ENCODE peak calls at places on chromosomes 12 and 14, in four cellular contexts. One of them, this sample, is unnamed.

GRCh38 chr14:90828642-90829487 is 12.6 kb upstream of the TTC7B start:
- DNase-seq in pancreas: no peak
- DNase-seq in upper lobe of left lung: peak; percentile 60
- DNase-seq in mucosa of descending colon: peak; percentile 21
- DNase-seq in this sample: peak; percentile 46

GRCh38 chr12:112537710-112538396 is 119.1 kb downstream of the PTPN11 start:
- DNase-seq in pancreas: no peak
- DNase-seq in upper lobe of left lung: no peak
- DNase-seq in mucosa of descending colon: no peak
- DNase-seq in this sample: peak; percentile 51

GRCh38 chr12:10717410-10717809 is 5.7 kb downstream of the YBX3 start:
- DNase-seq in pancreas: no peak
- DNase-seq in upper lobe of left lung: no peak
- DNase-seq in mucosa of descending colon: no peak
- DNase-seq in this sample: no peak

GRCh38 chr12:116918464-116918863 is 7.7 kb downstream of the FBXW8 start:
- DNase-seq in pancreas: no peak
- DNase-seq in upper lobe of left lung: no peak
- DNase-seq in mucosa of descending colon: no peak
- DNase-seq in this sample: no peak

GRCh38 chr12:71710276-71711125 is 24.6 kb downstream of the TMEM19 start:
- DNase-seq in pancreas: no peak
- DNase-seq in upper lobe of left lung: no peak
- DNase-seq in mucosa of descending colon: no peak
- DNase-seq in this sample: no peak

GRCh38 chr14:76050797-76051392 is 65.3 kb downstream of the IFT43 start:
- DNase-seq in pancreas: no peak
- DNase-seq in upper lobe of left lung: no peak
- DNase-seq in mucosa of descending colon: peak; percentile 75
- DNase-seq in this sample: no peak

GRCh38 chr12:41653386-41654110 is 465.4 kb downstream of the PDZRN4 start:
- DNase-seq in pancreas: no peak
- DNase-seq in upper lobe of left lung: no peak
- DNase-seq in mucosa of descending colon: no peak
- DNase-seq in this sample: no peak

GRCh38 chr12:5003025-5003666 is 40.5 kb upstream of the KCNA5 start:
- DNase-seq in pancreas: peak; percentile 68
- DNase-seq in upper lobe of left lung: no peak
- DNase-seq in mucosa of descending colon: peak; percentile 76
- DNase-seq in this sample: peak; percentile 61

GRCh38 chr14:64948612-64949210 is 6.2 kb upstream of the GPX2 start:
- DNase-seq in pancreas: no peak
- DNase-seq in upper lobe of left lung: no peak
- DNase-seq in mucosa of descending colon: no peak
- DNase-seq in this sample: no peak

GRCh38 chr12:31850268-31850667 is 108.9 kb upstream of the RESF1 start:
- DNase-seq in pancreas: no peak
- DNase-seq in upper lobe of left lung: no peak
- DNase-seq in mucosa of descending colon: no peak
- DNase-seq in this sample: no peak
- H3K9me3 ChIP-seq in pancreas: peaks cover 6% of the 10 kb centered on the region
- H3K9me3 ChIP-seq in upper lobe of left lung: peaks cover 22% of the 10 kb centered on the region
- H3K9me3 ChIP-seq in mucosa of descending colon: peaks cover 38% of the 10 kb centered on the region
- H3K9me3 ChIP-seq in this sample: peaks cover 31% of the 10 kb centered on the region

DNA sequence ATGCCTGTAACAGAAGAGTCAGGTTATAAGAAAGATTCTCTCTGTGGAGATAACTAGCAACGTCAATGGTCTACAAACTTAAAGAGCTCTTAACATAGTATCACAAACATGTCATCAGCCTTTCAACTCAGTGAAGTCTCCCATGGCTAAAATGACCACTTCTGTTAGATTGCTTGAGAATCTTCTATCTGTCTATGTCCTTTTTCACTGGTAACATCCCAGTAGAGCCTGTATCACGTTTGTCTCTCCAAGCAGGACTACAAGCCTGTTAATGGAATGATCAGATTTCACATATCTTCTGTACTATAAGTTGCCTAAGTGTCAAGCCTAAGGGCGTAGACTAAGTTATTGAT is 50.7 kb downstream of the SLC2A13 start:
- DNase-seq in pancreas: no peak
- DNase-seq in upper lobe of left lung: no peak
- DNase-seq in mucosa of descending colon: no peak
- DNase-seq in this sample: no peak
- H3K4me3 ChIP-seq in pancreas: no peak overlapping the region
- H3K4me3 ChIP-seq in upper lobe of left lung: no peak overlapping the region
- H3K4me3 ChIP-seq in mucosa of descending colon: no peak overlapping the region
- H3K4me3 ChIP-seq in this sample: no peak overlapping the region

GRCh38 chr12:90790747-90791146 is 164.2 kb downstream of the CCER1 start:
- DNase-seq in pancreas: no peak
- DNase-seq in upper lobe of left lung: no peak
- DNase-seq in mucosa of descending colon: no peak
- DNase-seq in this sample: no peak

GRCh38 chr12:90794212-90794611 is 160.8 kb downstream of the CCER1 start:
- DNase-seq in pancreas: no peak
- DNase-seq in upper lobe of left lung: no peak
- DNase-seq in mucosa of descending colon: no peak
- DNase-seq in this sample: no peak

DNA sequence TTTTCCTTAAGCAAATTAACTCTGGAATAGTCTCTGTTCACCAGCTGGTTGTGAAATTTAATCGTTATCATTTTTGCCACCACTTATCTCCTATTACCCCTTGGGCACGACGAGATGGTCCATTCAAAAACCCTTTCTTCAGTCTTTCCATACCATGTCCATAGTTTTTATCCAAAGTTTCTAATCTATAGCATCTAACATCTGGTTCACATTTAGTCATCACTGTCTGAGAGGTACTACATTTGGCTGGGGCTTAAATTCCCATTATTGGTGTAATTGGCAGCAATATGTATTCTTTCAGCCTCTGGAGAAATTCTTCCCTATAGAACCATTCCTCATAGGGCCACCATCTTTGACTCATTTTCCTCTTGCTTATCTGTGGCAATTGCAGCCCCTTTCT is 163.5 kb downstream of the CCER1 start:
- DNase-seq in pancreas: no peak
- DNase-seq in upper lobe of left lung: no peak
- DNase-seq in mucosa of descending colon: no peak
- DNase-seq in this sample: no peak
- H3K9me3 ChIP-seq in pancreas: no peaks in the 10 kb centered on the region
- H3K9me3 ChIP-seq in upper lobe of left lung: no peaks in the 10 kb centered on the region
- H3K9me3 ChIP-seq in mucosa of descending colon: no peaks in the 10 kb centered on the region
- H3K9me3 ChIP-seq in this sample: no peaks in the 10 kb centered on the region

GRCh38 chr14:38065101-38065762 is 142.5 kb upstream of the SSTR1 start:
- DNase-seq in pancreas: no peak
- DNase-seq in upper lobe of left lung: no peak
- DNase-seq in mucosa of descending colon: peak; percentile 4
- DNase-seq in this sample: no peak
- H3K4me3 ChIP-seq in pancreas: no peak overlapping the region
- H3K4me3 ChIP-seq in upper lobe of left lung: no peak overlapping the region
- H3K4me3 ChIP-seq in mucosa of descending colon: no peak overlapping the region
- H3K4me3 ChIP-seq in this sample: no peak overlapping the region

GRCh38 chr12:60498656-60499055 is 902.8 kb downstream of the SLC16A7 start:
- DNase-seq in pancreas: no peak
- DNase-seq in upper lobe of left lung: no peak
- DNase-seq in mucosa of descending colon: no peak
- DNase-seq in this sample: no peak

DNA sequence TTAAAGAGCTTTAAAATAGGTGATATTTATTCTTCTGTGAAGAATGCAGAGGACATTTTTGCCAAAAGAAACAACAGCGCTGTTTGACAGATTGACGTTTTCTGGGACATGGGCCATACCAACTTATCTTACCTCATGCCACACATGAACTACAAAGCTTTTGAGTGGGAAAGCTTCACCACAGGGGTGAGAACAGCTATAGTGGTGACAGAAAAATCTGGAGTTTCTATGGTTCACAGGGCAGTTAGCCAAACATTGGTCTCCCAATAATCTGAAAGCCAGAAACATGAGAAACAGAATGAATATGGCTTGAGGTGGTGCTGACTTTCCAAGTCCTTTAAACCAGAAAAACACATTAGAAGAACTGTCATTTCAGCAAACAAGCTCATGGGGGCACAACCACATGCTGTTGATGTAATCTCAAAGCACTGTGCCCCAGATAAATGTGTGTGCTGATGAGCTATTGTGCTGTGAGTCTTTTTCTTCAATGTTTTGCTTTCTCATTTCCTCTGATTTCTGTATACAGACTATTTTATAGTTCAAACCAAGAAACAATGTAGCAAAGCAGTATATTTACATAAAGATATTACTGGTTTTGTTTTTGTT is 905.4 kb downstream of the SLC16A7 start:
- DNase-seq in pancreas: no peak
- DNase-seq in upper lobe of left lung: no peak
- DNase-seq in mucosa of descending colon: no peak
- DNase-seq in this sample: no peak
- H3K9me3 ChIP-seq in pancreas: no peaks in the 10 kb centered on the region
- H3K9me3 ChIP-seq in upper lobe of left lung: no peaks in the 10 kb centered on the region
- H3K9me3 ChIP-seq in mucosa of descending colon: peaks cover 4% of the 10 kb centered on the region
- H3K9me3 ChIP-seq in this sample: no peaks in the 10 kb centered on the region

DNA sequence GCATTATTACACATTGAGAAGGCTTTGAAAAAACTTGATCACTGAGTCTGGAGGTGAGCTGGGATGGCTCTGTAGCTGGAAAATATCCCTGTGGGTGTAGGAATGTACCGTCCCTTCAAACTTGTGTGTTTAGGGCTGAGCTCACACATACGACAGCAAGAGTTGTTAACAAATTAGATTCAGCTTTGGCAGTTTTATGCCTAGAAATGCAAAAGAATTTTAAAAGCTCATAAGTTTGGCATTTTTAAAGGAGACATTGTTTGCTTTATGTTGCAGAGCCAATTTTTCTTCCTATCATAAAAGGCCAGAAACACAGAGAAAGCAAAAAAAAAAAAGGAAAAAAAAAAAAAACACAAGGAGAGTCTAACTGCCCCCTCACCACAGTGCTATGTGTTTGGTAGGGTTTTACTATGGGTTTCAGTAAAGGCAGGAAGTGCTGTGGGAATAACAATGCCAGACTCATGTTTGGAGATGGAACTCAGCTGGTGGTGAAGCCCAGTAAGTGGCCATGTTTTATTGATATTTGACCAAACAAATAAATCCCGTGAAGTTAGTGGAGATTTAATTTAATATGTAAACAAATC is 78.4 kb downstream of the DAD1 start:
- DNase-seq in pancreas: no peak
- DNase-seq in upper lobe of left lung: no peak
- DNase-seq in mucosa of descending colon: no peak
- DNase-seq in this sample: no peak
- H3K4me3 ChIP-seq in pancreas: no peak overlapping the region
- H3K4me3 ChIP-seq in upper lobe of left lung: no peak overlapping the region
- H3K4me3 ChIP-seq in mucosa of descending colon: no peak overlapping the region
- H3K4me3 ChIP-seq in this sample: no peak overlapping the region

GRCh38 chr12:92029136-92029535 is 116.5 kb downstream of the BTG1 start:
- DNase-seq in pancreas: no peak
- DNase-seq in upper lobe of left lung: no peak
- DNase-seq in mucosa of descending colon: no peak
- DNase-seq in this sample: no peak
- H3K9me3 ChIP-seq in pancreas: no peaks in the 10 kb centered on the region
- H3K9me3 ChIP-seq in upper lobe of left lung: no peaks in the 10 kb centered on the region
- H3K9me3 ChIP-seq in mucosa of descending colon: no peaks in the 10 kb centered on the region
- H3K9me3 ChIP-seq in this sample: no peaks in the 10 kb centered on the region

GRCh38 chr12:51600721-51601120 is 9.7 kb downstream of the SCN8A start:
- DNase-seq in pancreas: no peak
- DNase-seq in upper lobe of left lung: no peak
- DNase-seq in mucosa of descending colon: no peak
- DNase-seq in this sample: no peak
- H3K4me3 ChIP-seq in pancreas: no peak overlapping the region
- H3K4me3 ChIP-seq in upper lobe of left lung: no peak overlapping the region
- H3K4me3 ChIP-seq in mucosa of descending colon: no peak overlapping the region
- H3K4me3 ChIP-seq in this sample: no peak overlapping the region